ENCODE peak calls at places on chromosomes 1 and 21, in six cellular contexts. One of them, this sample, is unnamed.

GRCh38 chr1:156676820-156677615 is at the start of gene NES:
- DNase-seq in mesendoderm: peak
- DNase-seq in ecto neural progenitor cell: peak
- DNase-seq in T-helper 1 cell: no peak
- DNase-seq in tibial nerve: peak
- DNase-seq in WTC11: peak
- DNase-seq in this sample: no peak

GRCh38 chr1:172951728-172952365 is 98.9 kb downstream of the TNFSF18 start:
- DNase-seq in WTC11: no peak
- DNase-seq in tibial nerve: no peak
- DNase-seq in T-helper 1 cell: no peak
- DNase-seq in mesendoderm: no peak
- DNase-seq in ecto neural progenitor cell: no peak
- DNase-seq in this sample: no peak

GRCh38 chr1:25021586-25022215 is 91.6 kb upstream of the RUNX3 start:
- DNase-seq in T-helper 1 cell: no peak
- DNase-seq in ecto neural progenitor cell: no peak
- DNase-seq in tibial nerve: no peak
- DNase-seq in WTC11: no peak
- DNase-seq in mesendoderm: peak
- DNase-seq in this sample: no peak

GRCh38 chr1:224377676-224378006 is 21.0 kb downstream of the CNIH4 start:
- DNase-seq in ecto neural progenitor cell: no peak
- DNase-seq in tibial nerve: no peak
- DNase-seq in T-helper 1 cell: no peak
- DNase-seq in WTC11: no peak
- DNase-seq in mesendoderm: no peak
- DNase-seq in this sample: no peak

GRCh38 chr1:62232885-62233284 is 38.2 kb downstream of the L1TD1 start:
- DNase-seq in ecto neural progenitor cell: no peak
- DNase-seq in tibial nerve: no peak
- DNase-seq in mesendoderm: no peak
- DNase-seq in WTC11: no peak
- DNase-seq in T-helper 1 cell: no peak
- DNase-seq in this sample: no peak

GRCh38 chr1:98706173-98706848 is 44.8 kb downstream of the SNX7 start:
- DNase-seq in T-helper 1 cell: no peak
- DNase-seq in WTC11: no peak
- DNase-seq in tibial nerve: no peak
- DNase-seq in mesendoderm: no peak
- DNase-seq in ecto neural progenitor cell: no peak
- DNase-seq in this sample: no peak

GRCh38 chr1:34361781-34362357 is 185.2 kb downstream of the C1orf94 start:
- DNase-seq in ecto neural progenitor cell: peak
- DNase-seq in tibial nerve: no peak
- DNase-seq in WTC11: no peak
- DNase-seq in T-helper 1 cell: no peak
- DNase-seq in mesendoderm: no peak
- DNase-seq in this sample: peak

GRCh38 chr1:227043755-227044154 is 103.7 kb downstream of the COQ8A start:
- DNase-seq in ecto neural progenitor cell: no peak
- DNase-seq in tibial nerve: no peak
- DNase-seq in mesendoderm: peak
- DNase-seq in T-helper 1 cell: no peak
- DNase-seq in WTC11: no peak
- DNase-seq in this sample: no peak

GRCh38 chr1:229230136-229230892 is 40.6 kb upstream of the RAB4A start:
- DNase-seq in T-helper 1 cell: no peak
- DNase-seq in WTC11: no peak
- DNase-seq in ecto neural progenitor cell: no peak
- DNase-seq in mesendoderm: peak
- DNase-seq in tibial nerve: no peak
- DNase-seq in this sample: no peak

GRCh38 chr1:19468397-19468956 is 16.9 kb downstream of the CAPZB start:
- DNase-seq in T-helper 1 cell: peak
- DNase-seq in mesendoderm: peak
- DNase-seq in tibial nerve: no peak
- DNase-seq in ecto neural progenitor cell: no peak
- DNase-seq in WTC11: no peak
- DNase-seq in this sample: no peak

GRCh38 chr1:64302194-64302593 is 98.8 kb downstream of the UBE2U start:
- DNase-seq in WTC11: no peak
- DNase-seq in tibial nerve: no peak
- DNase-seq in mesendoderm: no peak
- DNase-seq in ecto neural progenitor cell: no peak
- DNase-seq in T-helper 1 cell: no peak
- DNase-seq in this sample: no peak

GRCh38 chr1:221440658-221441057 is 301.2 kb downstream of the DUSP10 start:
- DNase-seq in mesendoderm: peak
- DNase-seq in T-helper 1 cell: no peak
- DNase-seq in WTC11: no peak
- DNase-seq in tibial nerve: no peak
- DNase-seq in ecto neural progenitor cell: no peak
- DNase-seq in this sample: no peak

GRCh38 chr21:14523234-14523633 is 22.9 kb downstream of the SAMSN1 start:
- DNase-seq in ecto neural progenitor cell: no peak
- DNase-seq in T-helper 1 cell: no peak
- DNase-seq in tibial nerve: no peak
- DNase-seq in mesendoderm: no peak
- DNase-seq in WTC11: no peak
- DNase-seq in this sample: no peak

GRCh38 chr1:40627987-40628902 is 37.2 kb downstream of the RIMS3 start:
- DNase-seq in tibial nerve: no peak
- DNase-seq in T-helper 1 cell: no peak
- DNase-seq in WTC11: no peak
- DNase-seq in ecto neural progenitor cell: no peak
- DNase-seq in mesendoderm: no peak
- DNase-seq in this sample: no peak

GRCh38 chr1:40384413-40384762 is 10.9 kb downstream of the SMAP2 start:
- DNase-seq in mesendoderm: no peak
- DNase-seq in WTC11: no peak
- DNase-seq in ecto neural progenitor cell: no peak
- DNase-seq in tibial nerve: no peak
- DNase-seq in T-helper 1 cell: no peak
- DNase-seq in this sample: no peak

GRCh38 chr1:30732277-30732996 is 9.1 kb upstream of the MATN1 start:
- DNase-seq in WTC11: no peak
- DNase-seq in ecto neural progenitor cell: no peak
- DNase-seq in T-helper 1 cell: no peak
- DNase-seq in tibial nerve: no peak
- DNase-seq in mesendoderm: no peak
- DNase-seq in this sample: no peak

GRCh38 chr1:39491146-39491921 is at the start of gene BMP8A:
- DNase-seq in tibial nerve: no peak
- DNase-seq in ecto neural progenitor cell: peak
- DNase-seq in WTC11: peak
- DNase-seq in T-helper 1 cell: peak
- DNase-seq in mesendoderm: peak
- DNase-seq in this sample: peak

GRCh38 chr1:246591504-246591903 is 25.2 kb downstream of the CNST start:
- DNase-seq in WTC11: no peak
- DNase-seq in mesendoderm: no peak
- DNase-seq in ecto neural progenitor cell: no peak
- DNase-seq in T-helper 1 cell: no peak
- DNase-seq in tibial nerve: no peak
- DNase-seq in this sample: no peak

GRCh38 chr21:44401386-44402160 is 48.2 kb downstream of the TRPM2 start:
- DNase-seq in WTC11: no peak
- DNase-seq in ecto neural progenitor cell: peak
- DNase-seq in mesendoderm: no peak
- DNase-seq in T-helper 1 cell: no peak
- DNase-seq in tibial nerve: no peak
- DNase-seq in this sample: no peak

GRCh38 chr1:182974792-182975191 is 21.8 kb upstream of the SHCBP1L start:
- DNase-seq in tibial nerve: no peak
- DNase-seq in T-helper 1 cell: no peak
- DNase-seq in mesendoderm: peak
- DNase-seq in WTC11: no peak
- DNase-seq in ecto neural progenitor cell: no peak
- DNase-seq in this sample: no peak

GRCh38 chr1:2346691-2347408 is 44.5 kb downstream of the MORN1 start:
- DNase-seq in T-helper 1 cell: peak
- DNase-seq in tibial nerve: no peak
- DNase-seq in ecto neural progenitor cell: no peak
- DNase-seq in mesendoderm: no peak
- DNase-seq in WTC11: peak
- DNase-seq in this sample: no peak

GRCh38 chr1:194256010-194256409 is 1069.6 kb upstream of the B3GALT2 start:
- DNase-seq in WTC11: no peak
- DNase-seq in mesendoderm: no peak
- DNase-seq in tibial nerve: no peak
- DNase-seq in ecto neural progenitor cell: no peak
- DNase-seq in T-helper 1 cell: no peak
- DNase-seq in this sample: no peak

GRCh38 chr1:3333903-3334302 is 120.6 kb upstream of the ARHGEF16 start:
- DNase-seq in mesendoderm: no peak
- DNase-seq in T-helper 1 cell: no peak
- DNase-seq in tibial nerve: no peak
- DNase-seq in WTC11: no peak
- DNase-seq in ecto neural progenitor cell: no peak
- DNase-seq in this sample: no peak

GRCh38 chr21:25494804-25495203 is 112.5 kb downstream of the MRPL39 start:
- DNase-seq in WTC11: no peak
- DNase-seq in mesendoderm: no peak
- DNase-seq in T-helper 1 cell: no peak
- DNase-seq in tibial nerve: no peak
- DNase-seq in ecto neural progenitor cell: no peak
- DNase-seq in this sample: no peak

GRCh38 chr21:27526451-27526850 is 559.6 kb upstream of the ADAMTS5 start:
- DNase-seq in WTC11: no peak
- DNase-seq in tibial nerve: no peak
- DNase-seq in T-helper 1 cell: no peak
- DNase-seq in ecto neural progenitor cell: no peak
- DNase-seq in mesendoderm: peak
- DNase-seq in this sample: no peak

GRCh38 chr1:23202263-23202749 is 15.0 kb downstream of the HTR1D start:
- DNase-seq in mesendoderm: no peak
- DNase-seq in T-helper 1 cell: no peak
- DNase-seq in tibial nerve: no peak
- DNase-seq in ecto neural progenitor cell: no peak
- DNase-seq in WTC11: no peak
- DNase-seq in this sample: no peak

GRCh38 chr1:241593186-241593585 is 47.0 kb downstream of the CHML start:
- DNase-seq in ecto neural progenitor cell: no peak
- DNase-seq in T-helper 1 cell: no peak
- DNase-seq in mesendoderm: no peak
- DNase-seq in tibial nerve: no peak
- DNase-seq in WTC11: no peak
- DNase-seq in this sample: no peak

GRCh38 chr1:46569909-46570725 is 18.7 kb upstream of the KNCN start:
- DNase-seq in ecto neural progenitor cell: no peak
- DNase-seq in T-helper 1 cell: no peak
- DNase-seq in tibial nerve: no peak
- DNase-seq in mesendoderm: no peak
- DNase-seq in WTC11: no peak
- DNase-seq in this sample: no peak

GRCh38 chr1:197330213-197330612 is 62.2 kb downstream of the CRB1 start:
- DNase-seq in tibial nerve: no peak
- DNase-seq in WTC11: no peak
- DNase-seq in mesendoderm: no peak
- DNase-seq in ecto neural progenitor cell: no peak
- DNase-seq in T-helper 1 cell: no peak
- DNase-seq in this sample: no peak

GRCh38 chr1:100494393-100495084 is 43.4 kb upstream of the GPR88 start:
- DNase-seq in T-helper 1 cell: no peak
- DNase-seq in mesendoderm: no peak
- DNase-seq in WTC11: no peak
- DNase-seq in ecto neural progenitor cell: no peak
- DNase-seq in tibial nerve: no peak
- DNase-seq in this sample: no peak